ENCODE peak calls at places on chromosomes 16 and 17, in ten cellular contexts. Q is cardiac muscle cell, Z is heart right ventricle, E is ovary, U is aorta, G is upper lobe of right lung, H is psoas muscle, M is endodermal cell, C is sigmoid colon, L is left lung. J is an unnamed sample. For H3K27me3 and H3K9me3, the result is how much of the 10 kb centered on the place peaks cover.

GRCh38 chr17:20271016-20271610 is 196.2 kb downstream of the LGALS9B start:
- DNase-seq in M (peak), E (no peak), L (no peak), G (no peak), H (no peak), C (no peak), Q (no peak), Z (no peak), U (no peak), J (no peak)

GRCh38 chr17:78374631-78375274 is 3.7 kb upstream of the PGS1 start:
- DNase-seq in H (no peak), M (peak), L (no peak), Z (no peak), Q (peak), G (no peak), U (no peak), E (no peak), C (no peak), J (peak)

GRCh38 chr16:21565816-21566669 is 33.3 kb upstream of the METTL9 start:
- DNase-seq in U (peak), M (no peak), Q (no peak), Z (no peak), G (no peak), E (no peak), L (no peak), H (no peak), C (peak), J (no peak)

GRCh38 chr16:71436473-71436872 is 5.4 kb downstream of the TLE7 start:
- DNase-seq in L (no peak), M (no peak), Q (no peak), C (no peak), Z (no peak), H (no peak), E (no peak), U (no peak), G (no peak), J (no peak)

GRCh38 chr16:31134625-31135534 is 647 bp downstream of the PRSS8 start:
- DNase-seq in Q (peak), E (no peak), C (no peak), H (no peak), M (peak), Z (no peak), G (peak), U (no peak), L (no peak), J (no peak)

GRCh38 chr17:79645022-79645776 is 34.3 kb upstream of the RBFOX3 start:
- DNase-seq in Q (no peak), U (no peak), E (no peak), Z (no peak), M (peak), L (peak), C (peak), H (no peak), G (peak), J (no peak)

GRCh38 chr16:11361751-11362742 is 16.8 kb downstream of the RMI2 start:
- DNase-seq in U (no peak), Z (no peak), M (no peak), G (peak), E (no peak), L (no peak), H (no peak), Q (no peak), C (no peak), J (peak)

GRCh38 chr16:54204756-54205155 is 81.8 kb downstream of the IRX3 start:
- DNase-seq in U (no peak), Q (no peak), L (no peak), Z (no peak), E (no peak), C (peak), G (no peak), H (no peak), M (no peak), J (no peak)

GRCh38 chr16:85557976-85558589 is 55.0 kb upstream of the GSE1 start:
- DNase-seq in U (no peak), E (no peak), M (peak), H (no peak), Q (no peak), C (no peak), G (no peak), L (peak), Z (no peak), J (no peak)

GRCh38 chr17:3594056-3594810 is 15.0 kb downstream of the TRPV1 start:
- DNase-seq in E (no peak), M (peak), C (no peak), G (no peak), L (no peak), Q (peak), Z (peak), H (no peak), U (no peak), J (no peak)

GRCh38 chr17:80528521-80528920 is 16.1 kb upstream of the RPTOR start:
- DNase-seq in E (no peak), U (no peak), H (no peak), L (no peak), G (no peak), C (no peak), M (no peak), Z (no peak), Q (no peak), J (no peak)

GRCh38 chr17:29126268-29126923 is 53.8 kb downstream of the MYO18A start:
- DNase-seq in H (no peak), E (no peak), U (no peak), G (no peak), Z (no peak), Q (no peak), L (no peak), C (no peak), M (no peak), J (no peak)

GRCh38 chr16:66130296-66130910 is 236.1 kb upstream of the CDH5 start:
- DNase-seq in L (no peak), C (no peak), Z (no peak), E (no peak), M (peak), H (no peak), G (no peak), Q (peak), U (no peak), J (peak)

GRCh38 chr16:74713876-74714275 is 13.2 kb upstream of the MLKL start:
- DNase-seq in E (no peak), H (no peak), C (no peak), G (peak), L (no peak), M (no peak), Z (no peak), U (peak), Q (no peak), J (no peak)

GRCh38 chr17:28536532-28537218 is 15.7 kb downstream of the UNC119 start:
- DNase-seq in H (no peak), U (no peak), Q (no peak), L (no peak), G (no peak), M (no peak), E (no peak), C (no peak), Z (no peak), J (no peak)

GRCh38 chr17:50279639-50280038 is 5.4 kb downstream of the TMEM92 start:
- DNase-seq in Z (no peak), H (no peak), C (no peak), M (no peak), Q (no peak), E (no peak), L (no peak), U (no peak), G (no peak), J (no peak)

GRCh38 chr17:1779571-1780074 is 17.8 kb downstream of the SERPINF1 start:
- DNase-seq in L (peak), Z (peak), C (peak), H (peak), G (no peak), E (peak), M (no peak), Q (peak), U (peak), J (peak)

GRCh38 chr17:80103686-80104085 is 2.3 kb downstream of the GAA start:
- DNase-seq in M (peak), C (no peak), L (peak), G (no peak), H (no peak), Z (no peak), Q (no peak), E (no peak), U (peak), J (no peak)

GRCh38 chr17:80811181-80812105 is 180.2 kb upstream of the CHMP6 start:
- DNase-seq in M (peak), L (peak), E (no peak), U (peak), Q (no peak), C (peak), G (peak), Z (no peak), H (no peak), J (no peak)

GRCh38 chr17:41891135-41892065 is 26.2 kb upstream of the KLHL11 start:
- DNase-seq in G (no peak), U (no peak), L (no peak), E (no peak), Q (no peak), H (no peak), Z (no peak), M (no peak), C (no peak), J (no peak)

GRCh38 chr17:73480740-73481139 is 163.5 kb downstream of the SDK2 start:
- DNase-seq in G (no peak), M (no peak), E (no peak), Q (no peak), U (no peak), H (no peak), L (no peak), C (no peak), Z (peak), J (peak)

GRCh38 chr17:13106171-13106570 is 88.3 kb upstream of the ELAC2 start:
- DNase-seq in H (no peak), E (no peak), L (no peak), U (no peak), Q (no peak), M (no peak), G (no peak), Z (no peak), C (no peak), J (no peak)

GRCh38 chr17:42845918-42846593 is 1.7 kb downstream of the AOC2 start:
- DNase-seq in E (no peak), H (no peak), Z (no peak), Q (no peak), M (no peak), U (no peak), L (no peak), G (no peak), C (no peak), J (no peak)

GRCh38 chr17:62720126-62720850 is 87.8 kb downstream of the MARCHF10 start:
- DNase-seq in Z (no peak), Q (no peak), H (no peak), C (peak), M (peak), E (no peak), L (no peak), G (no peak), U (no peak), J (no peak)

GRCh38 chr16:31880322-31880979 is 6.8 kb downstream of the ZNF267 start:
- DNase-seq in L (peak), H (no peak), E (no peak), C (no peak), G (no peak), U (no peak), M (no peak), Q (peak), Z (peak), J (peak)

GRCh38 chr17:31051517-31051916 is 43.3 kb upstream of the NF1 start:
- DNase-seq in E (no peak), M (no peak), Q (no peak), L (no peak), U (no peak), G (no peak), Z (no peak), H (no peak), C (no peak), J (no peak)

GRCh38 chr16:74667215-74667765 is 613 bp upstream of the RFWD3 start:
- DNase-seq in M (peak), H (no peak), E (peak), L (no peak), U (peak), C (peak), Q (peak), G (no peak), Z (peak), J (peak)

GRCh38 chr17:33811984-33812383 is 443.1 kb upstream of the CCL2 start:
- DNase-seq in H (no peak), G (no peak), L (no peak), U (no peak), Q (no peak), M (no peak), Z (no peak), E (no peak), C (no peak), J (no peak)

GRCh38 chr17:31095239-31096105 is 695 bp downstream of the NF1 start:
- DNase-seq in C (peak), G (peak), L (peak), M (peak), Q (peak), E (peak), Z (peak), H (peak), U (peak), J (peak)

GRCh38 chr16:72876221-72876620 is 171.7 kb downstream of the ZFHX3 start:
- DNase-seq in Z (peak), L (peak), G (peak), C (peak), E (no peak), H (peak), M (no peak), U (peak), Q (peak), J (peak)

GRCh38 chr17:17603178-17603894 is 11.8 kb upstream of the PEMT start:
- DNase-seq in M (peak), Q (no peak), Z (no peak), U (no peak), L (no peak), H (no peak), E (no peak), C (no peak), G (no peak), J (no peak)

GRCh38 chr17:13509561-13509960 is 92.2 kb downstream of the HS3ST3A1 start:
- DNase-seq in U (no peak), E (no peak), H (no peak), C (no peak), M (no peak), G (no peak), Z (no peak), L (no peak), Q (peak), J (no peak)

GRCh38 chr17:80279895-80280294 is 19.2 kb downstream of the RNF213 start:
- DNase-seq in L (peak), G (peak), M (no peak), H (peak), Z (peak), U (peak), E (peak), C (peak), Q (peak), J (peak)

GRCh38 chr17:10050597-10051101 is 145.6 kb upstream of the RCVRN start:
- DNase-seq in G (no peak), L (no peak), M (no peak), C (peak), Q (peak), E (no peak), H (no peak), Z (peak), U (no peak), J (no peak)

GRCh38 chr17:40884708-40885512 is at the start of gene KRT20:
- DNase-seq in G (no peak), C (no peak), Q (no peak), H (no peak), U (no peak), Z (no peak), E (no peak), L (no peak), M (no peak), J (no peak)

GRCh38 chr16:22653876-22654275 is 143.2 kb downstream of the NPIPB5 start:
- DNase-seq in C (no peak), Q (no peak), M (peak), H (no peak), G (no peak), Z (no peak), L (no peak), E (no peak), U (no peak), J (no peak)

GRCh38 chr16:75250089-75250808 is 1.2 kb downstream of the BCAR1 start:
- DNase-seq in Q (no peak), E (no peak), L (peak), M (no peak), G (peak), C (no peak), U (no peak), H (peak), Z (peak), J (no peak)

GRCh38 chr17:15398291-15398690 is 56.9 kb upstream of the TEKT3 start:
- DNase-seq in L (no peak), E (no peak), C (no peak), M (peak), G (no peak), Q (peak), Z (no peak), H (peak), U (no peak), J (peak)

DNA sequence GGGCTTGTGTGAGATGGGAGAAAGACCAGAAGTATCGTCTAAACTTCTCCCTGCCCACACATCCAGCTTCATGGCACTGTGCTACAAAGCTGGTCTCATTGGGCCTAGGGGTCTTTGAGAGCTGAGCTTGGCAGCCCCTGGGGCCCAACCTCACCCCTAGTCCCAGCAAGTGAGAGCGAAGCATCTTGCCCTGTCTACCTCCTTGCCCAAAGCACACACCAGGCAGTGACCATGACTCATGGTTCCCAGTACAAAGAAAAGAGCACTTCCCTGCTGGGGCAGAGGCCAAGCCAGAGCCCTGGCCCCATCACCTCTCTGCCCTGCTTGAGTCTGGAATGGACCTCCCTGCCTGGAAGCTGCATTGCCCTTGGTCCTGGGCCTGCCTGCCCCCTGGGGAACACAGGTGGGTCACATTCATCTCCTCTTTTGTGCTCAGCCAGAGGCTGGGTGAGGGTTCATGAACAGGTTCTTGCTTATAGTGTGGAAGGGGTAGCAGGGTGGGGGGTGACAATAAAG is 1.2 kb downstream of the SLC16A5 start:
- DNase-seq in M (peak), Q (no peak), C (no peak), E (no peak), G (no peak), H (no peak), Z (peak), U (no peak), L (peak), J (peak)
- H3K4me3 ChIP-seq in M (peak), Q (no peak), C (no peak), E (no peak), G (peak), H (peak), Z (no peak), U (no peak), L (no peak), J (no peak)

GRCh38 chr16:1165511-1165910 is 12.6 kb downstream of the CACNA1H start:
- DNase-seq in U (no peak), Q (no peak), C (no peak), M (no peak), H (no peak), E (no peak), G (no peak), L (no peak), Z (no peak), J (no peak)
- H3K27me3 ChIP-seq in U (under half), Q (under half), C (under half), M (under half), H (half or more), E (under half), G (under half), L (under half), Z (under half), J (under half)

GRCh38 chr16:35310999-35311398 is 1851.6 kb downstream of the TP53TG3F start:
- DNase-seq in G (no peak), Z (no peak), C (no peak), H (no peak), M (no peak), E (no peak), Q (no peak), U (no peak), L (no peak), J (no peak)

GRCh38 chr16:35305476-35305875 is 1846.1 kb downstream of the TP53TG3F start:
- DNase-seq in Z (no peak), U (no peak), G (no peak), H (no peak), M (no peak), E (no peak), L (no peak), Q (no peak), C (no peak), J (no peak)

GRCh38 chr16:35308674-35309073 is 1849.3 kb downstream of the TP53TG3F start:
- DNase-seq in Z (no peak), H (no peak), E (no peak), C (no peak), G (no peak), M (no peak), L (no peak), Q (no peak), U (no peak), J (no peak)

GRCh38 chr16:35302859-35303258 is 1843.4 kb downstream of the TP53TG3F start:
- DNase-seq in E (no peak), U (no peak), M (no peak), Q (no peak), L (no peak), Z (no peak), G (no peak), C (no peak), H (no peak), J (no peak)

DNA sequence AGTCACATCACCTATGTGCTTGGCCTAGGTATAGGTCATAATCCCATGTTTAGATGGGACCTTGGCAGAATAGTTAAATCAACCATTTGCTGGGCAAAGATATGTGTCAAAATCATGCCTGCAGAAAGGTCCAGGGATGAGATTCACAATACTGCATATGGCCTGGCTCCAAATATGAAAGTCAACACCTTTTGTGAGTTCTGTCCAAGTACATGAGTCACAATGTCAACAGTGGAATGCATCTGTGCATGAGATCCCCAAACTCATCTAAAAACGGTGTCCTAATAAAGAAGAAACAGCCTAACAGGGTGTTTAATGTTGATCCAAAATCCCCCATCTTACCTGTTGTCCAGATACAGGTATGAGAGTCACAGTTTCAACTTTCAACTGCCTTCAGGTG is 1847.5 kb downstream of the TP53TG3F start:
- DNase-seq in L (no peak), M (no peak), Q (no peak), E (no peak), U (no peak), G (no peak), C (no peak), Z (no peak), H (no peak), J (no peak)
- H3K9me3 ChIP-seq in L (under half), M (half or more), Q (under half), E (under half), U (under half), G (under half), C (under half), Z (under half), H (under half), J (under half)

GRCh38 chr16:50244140-50244503 is 22.2 kb upstream of the ADCY7 start:
- DNase-seq in E (no peak), L (no peak), Q (no peak), M (no peak), H (no peak), Z (no peak), C (no peak), G (no peak), U (no peak), J (no peak)

GRCh38 chr16:50238314-50238713 is 28.0 kb upstream of the ADCY7 start:
- DNase-seq in H (no peak), E (no peak), Z (no peak), C (no peak), U (no peak), L (no peak), M (no peak), G (no peak), Q (no peak), J (no peak)

GRCh38 chr16:50235581-50235980 is 30.8 kb upstream of the ADCY7 start:
- DNase-seq in H (no peak), U (no peak), Q (peak), M (no peak), G (no peak), E (no peak), L (no peak), C (no peak), Z (no peak), J (no peak)

GRCh38 chr16:50234771-50235556 is 31.4 kb upstream of the ADCY7 start:
- DNase-seq in E (no peak), C (no peak), M (no peak), Q (no peak), G (no peak), H (no peak), U (no peak), L (no peak), Z (no peak), J (no peak)

GRCh38 chr16:50238868-50239301 is 27.5 kb upstream of the ADCY7 start:
- DNase-seq in L (peak), Z (no peak), C (no peak), M (no peak), H (no peak), E (no peak), Q (no peak), U (no peak), G (no peak), J (no peak)
- H3K4me3 ChIP-seq in L (no peak), Z (no peak), C (no peak), M (no peak), H (no peak), E (no peak), Q (no peak), U (no peak), G (no peak), J (no peak)